ENCODE peak calls at places on chromosomes 7 and 10, in seven cellular contexts. P is T-helper 2 cell; O is mammary epithelial cell; S is NCI-H2081; A is RPMI7951; L is globus pallidus; X is activated CD8-positive, alpha-beta memory T cell treated with anti-CD3 and anti-CD28 coated beads for 1 hour. I is an unnamed sample.
A peak's percentile ranks its signal among the peaks of the same experiment; 100 is the strongest.

GRCh38 chr7:32937344-32938174 is 19.7 kb upstream of the FKBP9 start:
- DNase-seq in P (no peak), O (no peak), X (no peak), L (peak; percentile 19), S (peak; percentile 8), A (peak; percentile 35), I (no peak)

GRCh38 chr7:88224596-88225275 is 4.9 kb upstream of the SRI start:
- DNase-seq in O (peak; percentile 75), L (no peak), X (no peak), S (no peak), P (peak; percentile 15), A (peak; percentile 66), I (no peak)

GRCh38 chr10:113937756-113938155 is 83.3 kb downstream of the NHLRC2 start:
- DNase-seq in X (no peak), P (no peak), L (no peak), A (no peak), S (no peak), O (no peak), I (no peak)

GRCh38 chr10:75127481-75127880 is 16.0 kb downstream of the SAMD8 start:
- DNase-seq in O (no peak), L (no peak), X (no peak), S (no peak), A (no peak), P (no peak), I (no peak)

GRCh38 chr7:103073989-103074518 is 542 bp downstream of the FBXL13 start:
- DNase-seq in X (no peak), L (peak; percentile 15), A (no peak), O (no peak), P (no peak), S (no peak), I (no peak)

GRCh38 chr10:130244031-130244927 is 108.1 kb downstream of the GLRX3 start:
- DNase-seq in L (no peak), X (no peak), A (no peak), O (no peak), S (no peak), P (no peak), I (no peak)

GRCh38 chr10:5711637-5712036 is 27.0 kb downstream of the TASOR2 start:
- DNase-seq in P (peak; percentile 30), L (no peak), S (no peak), O (peak; percentile 39), X (no peak), A (peak; percentile 32), I (no peak)

GRCh38 chr10:924524-924859 is 7.0 kb downstream of the LARP4B start:
- DNase-seq in A (no peak), O (no peak), S (no peak), X (no peak), L (no peak), P (no peak), I (no peak)

GRCh38 chr10:118615888-118616287 is 20.4 kb upstream of the PRLHR start:
- DNase-seq in L (no peak), P (no peak), O (peak; percentile 12), S (no peak), A (no peak), X (no peak), I (no peak)

GRCh38 chr7:22105550-22105949 is 159.9 kb upstream of the CDCA7L start:
- DNase-seq in P (no peak), L (no peak), O (no peak), S (no peak), X (no peak), A (no peak), I (no peak)

GRCh38 chr10:74117738-74118137 is 32.9 kb downstream of the AP3M1 start:
- DNase-seq in A (no peak), L (no peak), P (no peak), O (no peak), S (no peak), X (no peak), I (no peak)

GRCh38 chr7:12493407-12493806 is 77.1 kb upstream of the SCIN start:
- DNase-seq in L (no peak), A (no peak), O (peak; percentile 6), X (no peak), P (no peak), S (no peak), I (no peak)

GRCh38 chr7:110144599-110144998 is 946.3 kb upstream of the LRRN3 start:
- DNase-seq in S (no peak), O (no peak), P (no peak), L (no peak), X (no peak), A (no peak), I (no peak)

GRCh38 chr7:108525327-108525984 is 479 bp downstream of the PNPLA8 start:
- DNase-seq in L (no peak), S (peak; percentile 86), P (no peak), O (peak; percentile 86), X (no peak), A (peak; percentile 88), I (no peak)